ENCODE peak calls at places on chromosomes 4 and X, in seven cellular contexts. C, N, B, F, A, W and G are unnamed samples.

GRCh38 chrX:9928083-9928482 is 39.1 kb upstream of the CLDN34 start:
- DNase-seq in C (no peak), N (peak; percentile 30), B (no peak), F (no peak), A (peak; percentile 50), W (no peak), G (no peak)

GRCh38 chr4:113106076-113106475 is 56.6 kb downstream of the ANK2 start:
- DNase-seq in C (peak; percentile 23), N (no peak), B (no peak), F (no peak), A (no peak), W (no peak), G (no peak)

GRCh38 chrX:71095555-71095970 is at the start of gene FOXO4:
- DNase-seq in C (peak; percentile 61), N (peak; percentile 88), B (peak; percentile 91), F (peak; percentile 95), A (peak; percentile 84), W (peak; percentile 94), G (peak; percentile 73)

GRCh38 chr4:88629826-88630225 is 37.5 kb downstream of the HERC3 start:
- DNase-seq in C (no peak), N (no peak), B (no peak), F (no peak), A (no peak), W (no peak), G (no peak)

GRCh38 chr4:24433515-24434192 is 150.7 kb downstream of the DHX15 start:
- DNase-seq in C (no peak), N (no peak), B (no peak), F (no peak), A (no peak), W (no peak), G (no peak)

GRCh38 chrX:110373310-110373709 is 14.7 kb downstream of the RTL9 start:
- DNase-seq in C (no peak), N (no peak), B (no peak), F (no peak), A (no peak), W (no peak), G (no peak)

GRCh38 chr4:48483006-48483776 is at the start of gene SLC10A4:
- DNase-seq in C (no peak), N (no peak), B (no peak), F (no peak), A (no peak), W (peak; percentile 76), G (no peak)

GRCh38 chr4:126541820-126542219 is 1090.9 kb upstream of the INTU start:
- DNase-seq in C (no peak), N (no peak), B (no peak), F (no peak), A (no peak), W (no peak), G (no peak)

GRCh38 chr4:80619070-80619674 is 283.6 kb downstream of the CFAP299 start:
- DNase-seq in C (peak; percentile 15), N (no peak), B (no peak), F (no peak), A (no peak), W (no peak), G (no peak)

GRCh38 chr4:85402371-85402770 is 72.6 kb upstream of the ARHGAP24 start:
- DNase-seq in C (no peak), N (no peak), B (no peak), F (no peak), A (no peak), W (no peak), G (no peak)

GRCh38 chr4:53075162-53075785 is 213.2 kb downstream of the RASL11B start:
- DNase-seq in C (no peak), N (no peak), B (no peak), F (no peak), A (no peak), W (no peak), G (no peak)

GRCh38 chr4:76639292-76639691 is 204.3 kb downstream of the SHROOM3 start:
- DNase-seq in C (no peak), N (no peak), B (no peak), F (no peak), A (no peak), W (no peak), G (no peak)

GRCh38 chr4:146890301-146890700 is 55.4 kb downstream of the TTC29 start:
- DNase-seq in C (no peak), N (no peak), B (no peak), F (no peak), A (no peak), W (peak; percentile 22), G (no peak)

GRCh38 chr4:178205826-178206225 is 763.6 kb upstream of the AGA start:
- DNase-seq in C (no peak), N (no peak), B (no peak), F (no peak), A (no peak), W (no peak), G (no peak)

GRCh38 chrX:112341598-112341997 is 259.0 kb upstream of the TRPC5 start:
- DNase-seq in C (no peak), N (no peak), B (no peak), F (no peak), A (no peak), W (no peak), G (no peak)

GRCh38 chr4:140083320-140083719 is 70.7 kb downstream of the MAML3 start:
- DNase-seq in C (no peak), N (no peak), B (no peak), F (no peak), A (no peak), W (no peak), G (no peak)

GRCh38 chrX:110178179-110178865 is 139.6 kb downstream of the AMMECR1 start:
- DNase-seq in C (no peak), N (no peak), B (peak; percentile 63), F (no peak), A (no peak), W (no peak), G (no peak)

GRCh38 chr4:56505269-56506109 is at the start of gene ARL9:
- DNase-seq in C (no peak), N (peak; percentile 22), B (peak; percentile 70), F (no peak), A (no peak), W (peak; percentile 91), G (no peak)

GRCh38 chr4:155704841-155705404 is 38.3 kb downstream of the GUCY1A1 start:
- DNase-seq in C (no peak), N (no peak), B (no peak), F (no peak), A (no peak), W (no peak), G (no peak)

GRCh38 chrX:18574591-18574990 is 97.3 kb downstream of the RS1 start:
- DNase-seq in C (no peak), N (no peak), B (no peak), F (no peak), A (no peak), W (no peak), G (no peak)

GRCh38 chr4:7691992-7692391 is 247.7 kb downstream of the AFAP1 start:
- DNase-seq in C (no peak), N (no peak), B (no peak), F (no peak), A (no peak), W (peak; percentile 71), G (no peak)

GRCh38 chrX:72366746-72367145 is 61.0 kb upstream of the CITED1 start:
- DNase-seq in C (no peak), N (no peak), B (no peak), F (no peak), A (no peak), W (no peak), G (no peak)